ENCODE peak calls at places on chromosomes 16 and 17, in seven cellular contexts. M is ovary, L is A673, X is activated B cell treated with CpG ODN at 0.5 μM for 24 hours, B is IMR-90, T is HFF-Myc, C is HFFc6. Z is an unnamed sample.

GRCh38 chr17:81027591-81028505 is 7.1 kb upstream of the BAIAP2 start:
- DNase-seq in M (peak), L (no peak), X (no peak), B (no peak), T (no peak), C (no peak), Z (no peak)

GRCh38 chr16:50310308-50311133 is 44.2 kb downstream of the ADCY7 start:
- DNase-seq in M (peak), L (no peak), X (no peak), B (no peak), T (no peak), C (no peak), Z (no peak)

GRCh38 chr17:15341385-15341849 is at the start of gene TEKT3:
- DNase-seq in M (peak), L (no peak), X (no peak), B (peak), T (no peak), C (peak), Z (peak)

GRCh38 chr16:47956881-47957280 is 198.9 kb downstream of the ABCC12 start:
- DNase-seq in M (no peak), L (no peak), X (no peak), B (no peak), T (no peak), C (no peak), Z (no peak)

GRCh38 chr16:49767998-49768397 is 87.9 kb downstream of the ZNF423 start:
- DNase-seq in M (no peak), L (no peak), X (no peak), B (no peak), T (no peak), C (no peak), Z (no peak)

GRCh38 chr17:79434215-79434614 is 176.6 kb downstream of the RBFOX3 start:
- DNase-seq in M (no peak), L (no peak), X (no peak), B (no peak), T (no peak), C (no peak), Z (no peak)

GRCh38 chr17:57999496-58000017 is 7.5 kb downstream of the SRSF1 start:
- DNase-seq in M (no peak), L (peak), X (no peak), B (peak), T (no peak), C (peak), Z (no peak)

GRCh38 chr17:66165537-66166123 is 26.3 kb downstream of the CEP112 start:
- DNase-seq in M (no peak), L (peak), X (no peak), B (peak), T (peak), C (peak), Z (no peak)

GRCh38 chr17:78278139-78278741 is 46.8 kb downstream of the TMEM235 start:
- DNase-seq in M (no peak), L (no peak), X (no peak), B (no peak), T (no peak), C (no peak), Z (no peak)

GRCh38 chr16:25716186-25716585 is 24.4 kb downstream of the HS3ST4 start:
- DNase-seq in M (no peak), L (no peak), X (no peak), B (no peak), T (no peak), C (no peak), Z (no peak)

GRCh38 chr17:9079461-9080103 is 58.3 kb downstream of the NTN1 start:
- DNase-seq in M (no peak), L (no peak), X (no peak), B (no peak), T (no peak), C (no peak), Z (peak)

GRCh38 chr17:83088451-83089321 is 9.3 kb downstream of the METRNL start:
- DNase-seq in M (no peak), L (no peak), X (no peak), B (no peak), T (no peak), C (no peak), Z (no peak)

GRCh38 chr17:49567871-49568694 is 7.6 kb upstream of the NXPH3 start:
- DNase-seq in M (peak), L (peak), X (peak), B (peak), T (peak), C (peak), Z (peak)

DNA sequence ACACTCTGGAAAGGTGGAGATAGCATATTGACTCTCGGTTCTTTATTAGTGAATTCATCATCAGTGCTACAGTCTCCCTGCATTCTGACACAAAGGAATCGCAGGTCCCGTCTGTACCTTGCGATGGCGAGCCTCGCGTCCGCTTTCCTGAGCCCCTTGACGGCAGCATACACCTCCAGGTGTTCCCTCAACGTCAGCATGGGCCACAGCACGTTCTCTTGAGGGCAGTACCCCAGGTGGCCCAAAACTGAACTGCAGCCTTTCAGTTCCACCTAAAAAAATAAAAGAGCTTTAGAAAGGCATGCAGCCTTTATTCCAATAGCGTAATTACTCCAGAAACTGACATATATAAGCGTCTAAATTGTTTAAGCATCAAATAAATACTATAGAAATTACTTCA is 24.2 kb upstream of the ABCA9 start:
- DNase-seq in M (no peak), L (no peak), X (no peak), B (no peak), T (no peak), C (no peak), Z (no peak)
- TF ChIP-seq CTCF in M (no peak), L (peak), X (no peak), B (no peak), T (peak), C (peak), Z (no peak)

GRCh38 chr16:1181715-1182671 is 29.1 kb downstream of the CACNA1H start:
- DNase-seq in M (peak), L (no peak), X (no peak), B (peak), T (no peak), C (peak), Z (peak)

GRCh38 chr16:1184156-1184868 is 31.4 kb downstream of the CACNA1H start:
- DNase-seq in M (no peak), L (no peak), X (no peak), B (no peak), T (no peak), C (no peak), Z (no peak)

GRCh38 chr16:1178295-1178910 is 25.5 kb downstream of the CACNA1H start:
- DNase-seq in M (no peak), L (no peak), X (no peak), B (no peak), T (no peak), C (no peak), Z (no peak)

GRCh38 chr16:1183235-1183907 is 30.5 kb downstream of the CACNA1H start:
- DNase-seq in M (peak), L (peak), X (no peak), B (peak), T (no peak), C (no peak), Z (peak)

GRCh38 chr16:1180772-1181714 is 28.1 kb downstream of the CACNA1H start:
- DNase-seq in M (peak), L (no peak), X (no peak), B (no peak), T (no peak), C (no peak), Z (peak)
- TF ChIP-seq CTCF in M (no peak), L (peak), X (no peak), B (peak), T (no peak), C (peak), Z (no peak)

GRCh38 chr17:46193626-46194392 is 580 bp upstream of the KANSL1 start:
- DNase-seq in M (peak), L (peak), X (peak), B (peak), T (peak), C (peak), Z (peak)
- TF ChIP-seq CTCF in M (peak), L (peak), X (no peak), B (no peak), T (no peak), C (peak), Z (no peak)

GRCh38 chr17:75769536-75769935 is 4.5 kb upstream of the GALK1 start:
- DNase-seq in M (no peak), L (no peak), X (no peak), B (no peak), T (no peak), C (no peak), Z (no peak)

GRCh38 chr17:75773808-75774470 is 8.9 kb upstream of the GALK1 start:
- DNase-seq in M (peak), L (no peak), X (peak), B (no peak), T (no peak), C (no peak), Z (no peak)

GRCh38 chr17:75773121-75773807 is 8.3 kb upstream of the GALK1 start:
- DNase-seq in M (peak), L (no peak), X (peak), B (no peak), T (no peak), C (no peak), Z (no peak)

GRCh38 chr17:75774471-75774987 is 9.5 kb upstream of the GALK1 start:
- DNase-seq in M (peak), L (no peak), X (no peak), B (no peak), T (no peak), C (no peak), Z (no peak)

DNA sequence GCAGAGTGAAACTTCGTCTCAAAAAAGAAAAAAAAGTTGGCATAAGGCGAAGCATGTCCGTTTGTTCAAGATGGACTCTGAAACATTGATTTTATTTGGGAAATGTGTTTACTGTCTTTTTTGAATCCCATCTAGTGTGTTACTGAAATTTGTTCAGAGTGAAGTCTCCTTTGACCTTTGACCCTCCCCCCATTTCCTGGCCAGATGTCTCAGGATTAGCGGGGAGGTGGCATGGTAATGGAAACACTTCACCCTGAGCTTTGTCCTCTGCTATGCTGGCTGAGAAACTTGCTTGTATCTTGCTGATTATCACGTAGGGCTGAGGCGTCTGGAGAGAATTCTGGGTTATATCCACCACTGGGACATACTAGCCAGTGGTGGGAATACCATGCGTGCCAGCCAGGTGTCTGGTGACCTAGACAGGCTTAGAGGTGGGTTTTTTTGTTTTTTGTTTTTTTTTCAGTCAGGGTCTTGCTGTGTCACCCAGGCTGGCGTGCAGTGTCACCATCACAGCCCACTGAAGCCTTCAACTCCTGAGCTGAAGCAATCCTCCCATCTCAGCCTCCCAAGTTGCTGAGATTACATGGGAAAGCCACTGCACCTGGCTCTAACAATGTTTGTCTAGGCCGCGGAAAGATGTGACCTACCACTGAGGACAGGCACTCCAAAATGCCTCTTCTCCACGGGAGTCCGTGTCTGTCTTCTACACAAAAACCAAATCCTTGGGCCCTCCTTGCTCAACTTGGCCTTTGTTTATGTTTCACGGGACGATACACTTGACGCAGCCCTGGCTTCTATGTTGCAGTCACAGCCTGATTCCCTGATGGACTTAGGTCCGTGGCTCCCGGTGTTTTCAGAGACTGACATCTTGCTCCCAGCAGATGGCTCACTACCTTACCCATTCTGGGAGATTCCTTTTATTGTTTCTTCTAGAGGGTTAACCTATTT is 6.6 kb upstream of the GALK1 start:
- DNase-seq in M (peak), L (no peak), X (no peak), B (peak), T (no peak), C (no peak), Z (no peak)
- TF ChIP-seq CTCF in M (no peak), L (no peak), X (no peak), B (no peak), T (peak), C (peak), Z (no peak)

GRCh38 chr16:30805056-30805369 is 18.0 kb upstream of the ZNF629 start:
- DNase-seq in M (no peak), L (peak), X (no peak), B (no peak), T (no peak), C (peak), Z (no peak)

GRCh38 chr16:30808163-30808562 is 21.2 kb upstream of the ZNF629 start:
- DNase-seq in M (no peak), L (no peak), X (no peak), B (no peak), T (no peak), C (no peak), Z (no peak)

GRCh38 chr16:30802971-30803370 is 16.0 kb upstream of the ZNF629 start:
- DNase-seq in M (no peak), L (no peak), X (no peak), B (no peak), T (no peak), C (no peak), Z (no peak)

GRCh38 chr16:30805370-30806169 is 18.6 kb upstream of the ZNF629 start:
- DNase-seq in M (peak), L (peak), X (peak), B (peak), T (no peak), C (peak), Z (peak)
- TF ChIP-seq CTCF in M (peak), L (no peak), X (no peak), B (no peak), T (no peak), C (no peak), Z (no peak)

GRCh38 chr17:31696184-31696602 is 162.9 kb downstream of the COPRS start:
- DNase-seq in M (peak), L (peak), X (no peak), B (peak), T (peak), C (peak), Z (peak)
- TF ChIP-seq CTCF in M (no peak), L (no peak), X (no peak), B (no peak), T (no peak), C (peak), Z (no peak)

GRCh38 chr17:61926831-61927210 is 961 bp downstream of the INTS2 start:
- DNase-seq in M (no peak), L (no peak), X (no peak), B (peak), T (no peak), C (peak), Z (no peak)

GRCh38 chr17:61928101-61928436 is 287 bp upstream of the INTS2 start:
- DNase-seq in M (no peak), L (no peak), X (no peak), B (no peak), T (no peak), C (no peak), Z (no peak)

DNA sequence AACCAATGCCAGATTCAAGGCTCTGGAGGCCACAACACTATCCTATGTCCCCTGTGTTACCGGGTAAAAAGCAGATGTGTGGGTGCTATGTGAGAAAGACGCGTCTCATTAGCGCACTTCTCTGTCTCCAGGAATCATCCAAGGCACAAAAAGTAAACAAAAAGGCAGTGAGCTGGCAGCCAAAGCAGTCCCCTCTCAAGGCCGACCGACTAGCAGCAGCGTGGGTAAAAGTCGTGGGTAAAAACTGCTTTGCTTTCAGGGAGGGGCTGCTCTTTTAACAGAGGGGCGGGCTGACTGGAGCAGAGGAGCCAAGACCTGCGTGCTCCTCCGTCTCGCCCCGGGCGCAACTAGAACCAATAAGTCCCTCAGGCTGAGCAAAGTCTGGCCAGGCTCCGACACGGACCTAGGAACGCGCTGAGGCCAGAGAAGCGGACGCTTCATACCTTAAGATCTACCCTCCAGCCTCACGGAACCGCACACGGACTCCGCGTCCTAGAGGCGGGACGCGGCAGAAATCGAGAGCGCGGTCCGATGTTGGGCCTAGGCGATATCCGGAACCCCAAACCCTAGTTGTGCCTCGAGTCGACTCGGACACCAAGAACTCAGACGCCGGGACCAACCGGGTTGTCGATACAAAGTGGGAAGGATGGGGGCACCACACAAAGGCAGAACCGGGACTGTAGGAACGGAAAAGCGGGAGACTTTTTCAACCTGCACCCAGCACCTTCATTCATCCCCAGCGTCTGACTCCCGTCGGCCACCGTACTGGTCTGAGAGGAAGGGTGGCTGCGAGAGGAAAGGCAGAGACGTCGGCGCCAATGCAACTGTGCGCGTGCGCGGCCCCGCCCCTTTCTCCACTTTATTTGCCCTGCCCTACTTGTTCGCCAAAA is at the start of gene INTS2:
- DNase-seq in M (peak), L (peak), X (peak), B (peak), T (peak), C (peak), Z (peak)
- TF ChIP-seq CTCF in M (no peak), L (no peak), X (no peak), B (no peak), T (no peak), C (no peak), Z (no peak)

Z was measured in testis.